ENCODE peak calls at places on chromosomes 11 and 22, in six cellular contexts. E, H, A, R, K and D are unnamed samples.

GRCh38 chr22:19628038-19628776 is 86.1 kb upstream of the SEPTIN5 start:
- DNase-seq in E (no peak), H (no peak), A (no peak), R (no peak), K (no peak), D (no peak)

GRCh38 chr22:20583471-20583922 is 76.1 kb downstream of the MED15 start:
- DNase-seq in E (peak; percentile 19), H (no peak), A (no peak), R (peak; percentile 66), K (no peak), D (peak; percentile 58)

GRCh38 chr22:49650336-49651241 is 177.1 kb downstream of the BRD1 start:
- DNase-seq in E (no peak), H (no peak), A (no peak), R (no peak), K (no peak), D (no peak)

GRCh38 chr11:95917188-95918036 is 6.5 kb downstream of the MTMR2 start:
- DNase-seq in E (peak; percentile 88), H (peak; percentile 69), A (no peak), R (no peak), K (no peak), D (no peak)

GRCh38 chr11:71962428-71963038 is 33.7 kb downstream of the RNF121 start:
- DNase-seq in E (peak; percentile 27), H (peak; percentile 55), A (no peak), R (no peak), K (no peak), D (no peak)

GRCh38 chr11:120062561-120062930 is 75.4 kb downstream of the TRIM29 start:
- DNase-seq in E (no peak), H (no peak), A (no peak), R (no peak), K (no peak), D (no peak)

GRCh38 chr11:36405585-36406367 is 104.3 kb downstream of the TRAF6 start:
- DNase-seq in E (no peak), H (peak; percentile 28), A (no peak), R (no peak), K (no peak), D (no peak)

GRCh38 chr11:1153951-1154487 is 3.7 kb upstream of the MUC5AC start:
- DNase-seq in E (peak; percentile 89), H (peak; percentile 93), A (no peak), R (no peak), K (peak; percentile 47), D (no peak)

GRCh38 chr11:44628730-44629361 is 63.4 kb downstream of the CD82 start:
- DNase-seq in E (no peak), H (no peak), A (no peak), R (no peak), K (no peak), D (no peak)

GRCh38 chr11:121105063-121105480 is 4.0 kb downstream of the TECTA start:
- DNase-seq in E (no peak), H (peak; percentile 75), A (no peak), R (no peak), K (no peak), D (peak; percentile 31)

GRCh38 chr22:38467904-38468760 is at the start of gene KDELR3:
- DNase-seq in E (peak; percentile 62), H (peak; percentile 85), A (no peak), R (peak; percentile 59), K (no peak), D (peak; percentile 70)

GRCh38 chr22:44049369-44050231 is 25.5 kb downstream of the PARVB start:
- DNase-seq in E (no peak), H (no peak), A (no peak), R (no peak), K (no peak), D (no peak)

GRCh38 chr11:122309262-122309925 is 193.4 kb upstream of the BLID start:
- DNase-seq in E (no peak), H (no peak), A (no peak), R (no peak), K (no peak), D (peak; percentile 45)

GRCh38 chr11:32109138-32109537 is 18.3 kb downstream of the RCN1 start:
- DNase-seq in E (peak; percentile 87), H (no peak), A (no peak), R (no peak), K (no peak), D (no peak)

GRCh38 chr22:42452456-42452855 is 20.3 kb upstream of the NFAM1 start:
- DNase-seq in E (no peak), H (no peak), A (no peak), R (no peak), K (no peak), D (no peak)

GRCh38 chr11:88411265-88411664 is 73.7 kb upstream of the CTSC start:
- DNase-seq in E (peak; percentile 76), H (no peak), A (no peak), R (no peak), K (no peak), D (no peak)

GRCh38 chr11:6284250-6284649 is 24.6 kb downstream of the CCKBR start:
- DNase-seq in E (no peak), H (no peak), A (no peak), R (peak; percentile 48), K (no peak), D (no peak)

GRCh38 chr11:100872951-100873350 is 185.9 kb downstream of the ARHGAP42 start:
- DNase-seq in E (no peak), H (peak; percentile 26), A (no peak), R (no peak), K (no peak), D (no peak)

GRCh38 chr22:25023879-25024278 is 71.4 kb downstream of the KIAA1671 start:
- DNase-seq in E (no peak), H (no peak), A (no peak), R (no peak), K (no peak), D (no peak)

GRCh38 chr11:118621071-118621815 is 13.8 kb downstream of the PHLDB1 start:
- DNase-seq in E (peak; percentile 90), H (peak; percentile 94), A (no peak), R (peak; percentile 95), K (peak; percentile 87), D (peak; percentile 93)

GRCh38 chr22:27642104-27642800 is 159.3 kb downstream of the MN1 start:
- DNase-seq in E (no peak), H (no peak), A (no peak), R (no peak), K (no peak), D (no peak)

GRCh38 chr11:115860246-115860645 is 356.0 kb upstream of the CADM1 start:
- DNase-seq in E (no peak), H (no peak), A (no peak), R (no peak), K (no peak), D (no peak)

GRCh38 chr11:44767421-44767820 is 40.7 kb downstream of the TSPAN18 start:
- DNase-seq in E (no peak), H (peak; percentile 63), A (no peak), R (no peak), K (no peak), D (no peak)

GRCh38 chr11:37449146-37449545 is 851.1 kb upstream of the RAG2 start:
- DNase-seq in E (peak; percentile 81), H (peak; percentile 82), A (no peak), R (peak; percentile 30), K (no peak), D (no peak)

GRCh38 chr22:45638834-45639746 is 32.5 kb upstream of the ATXN10 start:
- DNase-seq in E (peak; percentile 77), H (peak; percentile 77), A (no peak), R (peak; percentile 18), K (no peak), D (peak; percentile 50)

DNA sequence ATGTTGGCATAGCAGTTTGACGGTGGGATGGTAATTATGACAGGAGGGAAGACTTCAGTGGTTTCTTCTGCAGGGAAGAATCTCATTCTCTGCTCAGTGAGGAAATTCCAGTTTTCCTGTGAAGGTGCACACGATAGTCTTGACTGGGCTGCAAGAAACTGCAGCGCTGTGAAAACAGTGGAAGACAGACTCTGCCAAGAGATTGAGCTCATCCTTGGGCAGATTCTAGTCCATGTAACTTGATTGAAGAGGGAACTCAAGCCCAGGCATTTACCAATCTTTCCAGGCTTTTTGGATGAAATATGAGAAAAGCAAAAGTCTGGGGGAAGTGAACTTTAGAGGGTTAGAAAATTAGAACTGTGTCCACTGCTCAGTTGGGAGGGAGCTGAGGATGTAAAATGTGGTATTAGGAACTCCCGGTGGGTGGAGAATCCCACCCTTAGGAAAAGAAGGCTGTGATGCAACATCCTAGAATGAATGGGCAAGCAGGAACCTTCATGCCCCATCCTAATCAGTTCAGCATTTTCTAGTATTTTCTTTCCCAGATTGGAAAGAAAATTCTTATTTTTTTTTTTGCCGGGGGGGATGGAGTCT is 212.7 kb downstream of the DBX1 start:
- DNase-seq in E (no peak), H (no peak), A (no peak), R (no peak), K (no peak), D (no peak)
- H3K27ac ChIP-seq in E (no peak overlapping the region), H (no peak overlapping the region), A (no peak overlapping the region), R (no peak overlapping the region), K (no peak overlapping the region), D (no peak overlapping the region)

DNA sequence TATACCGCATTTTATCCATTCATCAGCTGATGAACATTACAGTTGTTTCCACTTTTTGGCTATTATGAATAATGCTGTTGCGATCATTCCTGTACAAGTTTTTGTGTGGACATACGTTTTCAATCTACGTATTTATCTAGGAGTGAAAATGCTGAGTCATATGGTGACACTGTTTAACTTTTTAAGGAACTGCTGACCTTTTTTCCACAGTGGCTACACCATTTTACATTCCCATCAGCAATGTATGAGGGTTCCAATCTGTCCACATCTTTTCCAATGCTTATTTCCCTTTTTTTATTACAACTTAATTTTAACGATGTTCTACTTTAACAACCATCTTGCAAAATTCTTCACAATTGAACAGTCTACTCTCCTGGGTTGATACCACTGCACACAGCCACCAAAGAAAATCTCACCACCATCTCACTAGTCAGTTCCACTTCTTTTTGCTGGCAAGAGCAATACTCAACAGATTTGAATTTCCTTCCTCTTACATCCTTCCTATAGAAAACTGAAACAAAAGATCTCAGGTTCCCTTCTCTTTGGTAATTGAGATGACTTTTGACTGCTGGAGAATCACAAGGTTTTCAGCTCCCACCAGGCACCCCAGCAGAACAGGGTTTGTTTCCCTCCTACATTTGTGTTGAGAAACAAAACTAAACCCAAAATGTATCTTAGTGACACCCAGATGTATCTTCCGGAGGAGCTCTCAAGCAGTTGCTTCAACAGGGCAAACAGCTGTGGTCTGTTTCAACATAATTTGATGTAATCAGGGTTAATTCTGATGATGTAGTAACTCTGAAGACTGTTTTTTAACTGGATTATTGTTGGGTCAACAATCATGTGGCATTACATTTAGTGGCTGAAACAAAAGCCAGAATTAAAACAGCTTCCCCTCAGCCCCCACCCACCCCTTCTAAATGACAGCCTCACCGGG is 7.0 kb upstream of the GAB2 start:
- DNase-seq in E (no peak), H (peak; percentile 82), A (no peak), R (peak; percentile 21), K (no peak), D (no peak)
- H3K4me1 ChIP-seq in E (peaks cover 12% of the 10 kb centered on the region), H (peaks cover 22% of the 10 kb centered on the region), A (no peaks in the 10 kb centered on the region), R (peaks cover 37% of the 10 kb centered on the region), K (no peaks in the 10 kb centered on the region), D (peaks cover 24% of the 10 kb centered on the region)

GRCh38 chr11:16862733-16863132 is 124.3 kb downstream of the C11orf58 start:
- DNase-seq in E (no peak), H (no peak), A (no peak), R (no peak), K (no peak), D (no peak)
- H3K27ac ChIP-seq in E (no peak overlapping the region), H (peak overlapping the region; percentile 50), A (no peak overlapping the region), R (no peak overlapping the region), K (peak overlapping the region; percentile 58), D (no peak overlapping the region)

DNA sequence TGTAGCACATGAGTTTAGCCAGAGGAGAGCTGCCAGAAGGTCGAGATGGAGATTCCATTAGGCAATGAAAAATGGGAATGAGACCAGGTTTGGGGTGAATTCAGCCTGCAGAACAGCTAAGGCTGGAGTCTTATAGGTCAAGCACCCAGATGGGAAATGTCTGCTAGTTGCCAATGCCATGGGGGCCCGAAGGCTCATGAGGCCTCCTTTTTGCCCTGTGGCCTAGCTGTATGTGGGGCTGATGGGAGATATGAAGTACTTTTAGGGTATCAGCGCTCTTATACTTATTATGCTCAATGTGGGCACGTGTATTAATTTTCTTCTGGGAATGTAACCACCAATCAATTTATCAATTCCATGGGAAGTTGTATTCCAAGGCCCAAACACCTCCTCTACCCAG is 8.7 kb downstream of the PPFIBP2 start:
- DNase-seq in E (no peak), H (no peak), A (no peak), R (no peak), K (no peak), D (no peak)
- H3K4me1 ChIP-seq in E (no peaks in the 10 kb centered on the region), H (no peaks in the 10 kb centered on the region), A (peaks cover 19% of the 10 kb centered on the region), R (no peaks in the 10 kb centered on the region), K (no peaks in the 10 kb centered on the region), D (no peaks in the 10 kb centered on the region)